ENCODE peak calls at places on chromosome 11, in five cellular contexts. R is GM19239, F is T-helper 2 cell, C is neural crest cell, I is lung microvascular endothelial cell. S is an unnamed sample.

GRCh38 chr11:66476841-66477251 is 3.4 kb upstream of the DPP3 start:
- DNase-seq in R (no peak), F (no peak), C (no peak), I (no peak), S (no peak)

GRCh38 chr11:22539851-22540376 is 85.7 kb downstream of the FANCF start:
- DNase-seq in R (no peak), F (no peak), C (no peak), I (peak; percentile 49), S (peak; percentile 20)

GRCh38 chr11:69367211-69367964 is 73.4 kb downstream of the MYEOV start:
- DNase-seq in R (no peak), F (no peak), C (no peak), I (peak; percentile 61), S (no peak)

GRCh38 chr11:6926208-6927029 is at the start of gene ZNF215:
- DNase-seq in R (peak; percentile 17), F (peak; percentile 54), C (peak; percentile 69), I (peak; percentile 79), S (peak; percentile 78)

GRCh38 chr11:112662554-112662953 is 298.7 kb upstream of the NCAM1 start:
- DNase-seq in R (no peak), F (no peak), C (no peak), I (no peak), S (no peak)

GRCh38 chr11:75326439-75326810 is 25.0 kb downstream of the ARRB1 start:
- DNase-seq in R (no peak), F (no peak), C (no peak), I (no peak), S (no peak)

GRCh38 chr11:120752668-120753067 is 241.1 kb downstream of the GRIK4 start:
- DNase-seq in R (no peak), F (no peak), C (no peak), I (no peak), S (no peak)

GRCh38 chr11:46333129-46333947 is 13.9 kb upstream of the DGKZ start:
- DNase-seq in R (no peak), F (peak; percentile 42), C (no peak), I (no peak), S (no peak)

GRCh38 chr11:36213050-36213840 is 76.0 kb downstream of the COMMD9 start:
- DNase-seq in R (no peak), F (no peak), C (no peak), I (no peak), S (no peak)